ENCODE peak calls at places on chromosomes 2 and 18, in eight cellular contexts. V is astrocyte; F is cardiac muscle cell; Q is AG09309; S is adrenal gland; L is AG04449; G is endothelial cell of umbilical vein; M is CD8-positive, alpha-beta T cell. C is an unnamed sample.

GRCh38 chr18:27996792-27997191 is 180.1 kb downstream of the CDH2 start:
- DNase-seq in V (peak), F (peak), Q (no peak), S (no peak), L (no peak), G (peak), M (no peak), C (peak)

GRCh38 chr2:152336103-152336853 is 1.3 kb downstream of the FMNL2 start:
- DNase-seq in V (peak), F (peak), Q (no peak), S (peak), L (no peak), G (peak), M (no peak), C (no peak)

GRCh38 chr2:64601027-64601767 is 52.5 kb downstream of the SERTAD2 start:
- DNase-seq in V (no peak), F (no peak), Q (no peak), S (no peak), L (no peak), G (no peak), M (no peak), C (no peak)

GRCh38 chr2:191566347-191566746 is 111.6 kb upstream of the NABP1 start:
- DNase-seq in V (peak), F (peak), Q (no peak), S (peak), L (no peak), G (peak), M (peak), C (no peak)

GRCh38 chr18:11004294-11004693 is 145.1 kb downstream of the PIEZO2 start:
- DNase-seq in V (no peak), F (peak), Q (no peak), S (no peak), L (no peak), G (no peak), M (no peak), C (no peak)

GRCh38 chr18:80202264-80202998 is 44.9 kb downstream of the PARD6G start:
- DNase-seq in V (no peak), F (no peak), Q (no peak), S (no peak), L (no peak), G (no peak), M (no peak), C (no peak)

GRCh38 chr2:67997528-67998267 is 65.1 kb downstream of the C1D start:
- DNase-seq in V (peak), F (no peak), Q (peak), S (no peak), L (no peak), G (peak), M (no peak), C (peak)

GRCh38 chr2:40101076-40101688 is 322.1 kb upstream of the THUMPD2 start:
- DNase-seq in V (peak), F (peak), Q (no peak), S (no peak), L (peak), G (no peak), M (no peak), C (no peak)

GRCh38 chr2:106076941-106077340 is 117.2 kb downstream of the UXS1 start:
- DNase-seq in V (no peak), F (no peak), Q (no peak), S (no peak), L (no peak), G (no peak), M (no peak), C (no peak)

GRCh38 chr2:86256982-86257381 is 57.7 kb downstream of the MRPL35 start:
- DNase-seq in V (no peak), F (no peak), Q (no peak), S (no peak), L (no peak), G (no peak), M (no peak), C (no peak)

GRCh38 chr18:38241736-38242135 is 676.1 kb upstream of the CELF4 start:
- DNase-seq in V (peak), F (no peak), Q (no peak), S (no peak), L (no peak), G (no peak), M (no peak), C (peak)

GRCh38 chr2:74502147-74502719 is 2.8 kb upstream of the LBX2 start:
- DNase-seq in V (no peak), F (no peak), Q (no peak), S (no peak), L (no peak), G (no peak), M (no peak), C (no peak)

GRCh38 chr2:115165529-115166109 is 723.2 kb downstream of the DPP10 start:
- DNase-seq in V (peak), F (peak), Q (no peak), S (peak), L (no peak), G (peak), M (no peak), C (no peak)

GRCh38 chr18:45009766-45010165 is 329.1 kb downstream of the SETBP1 start:
- DNase-seq in V (no peak), F (no peak), Q (no peak), S (no peak), L (no peak), G (no peak), M (no peak), C (no peak)

GRCh38 chr18:26312196-26312595 is 86.0 kb downstream of the TAF4B start:
- DNase-seq in V (no peak), F (no peak), Q (no peak), S (no peak), L (no peak), G (no peak), M (no peak), C (no peak)

GRCh38 chr2:154898269-154898668 is 199.8 kb downstream of the KCNJ3 start:
- DNase-seq in V (no peak), F (no peak), Q (no peak), S (no peak), L (no peak), G (no peak), M (no peak), C (no peak)

GRCh38 chr2:144115892-144116291 is 404.0 kb downstream of the ZEB2 start:
- DNase-seq in V (no peak), F (no peak), Q (no peak), S (no peak), L (no peak), G (no peak), M (no peak), C (no peak)

GRCh38 chr2:205682239-205683021 is at the start of gene NRP2:
- DNase-seq in V (peak), F (peak), Q (no peak), S (peak), L (no peak), G (peak), M (no peak), C (no peak)

GRCh38 chr2:162480067-162480466 is 136.1 kb downstream of the GCA start:
- DNase-seq in V (peak), F (no peak), Q (no peak), S (no peak), L (no peak), G (no peak), M (no peak), C (no peak)

GRCh38 chr2:223477318-223477717 is 124.8 kb downstream of the SCG2 start:
- DNase-seq in V (no peak), F (no peak), Q (no peak), S (no peak), L (no peak), G (no peak), M (no peak), C (no peak)

GRCh38 chr18:26342646-26343045 is 116.4 kb downstream of the TAF4B start:
- DNase-seq in V (no peak), F (no peak), Q (no peak), S (no peak), L (no peak), G (no peak), M (no peak), C (no peak)

GRCh38 chr2:127566576-127566975 is 31.1 kb downstream of the MYO7B start:
- DNase-seq in V (no peak), F (no peak), Q (no peak), S (no peak), L (no peak), G (no peak), M (no peak), C (no peak)

GRCh38 chr2:53994735-53995538 is 24.1 kb upstream of the PSME4 start:
- DNase-seq in V (no peak), F (no peak), Q (no peak), S (no peak), L (no peak), G (no peak), M (no peak), C (no peak)

GRCh38 chr2:230130668-230131364 is 62.1 kb upstream of the SLC16A14 start:
- DNase-seq in V (peak), F (peak), Q (peak), S (peak), L (no peak), G (peak), M (no peak), C (peak)

GRCh38 chr2:149225446-149225845 is 104.9 kb upstream of the LYPD6 start:
- DNase-seq in V (no peak), F (no peak), Q (no peak), S (no peak), L (no peak), G (no peak), M (no peak), C (no peak)

GRCh38 chr2:188623995-188624643 is 332.4 kb downstream of the GULP1 start:
- DNase-seq in V (peak), F (peak), Q (no peak), S (no peak), L (no peak), G (no peak), M (no peak), C (no peak)

GRCh38 chr18:65435529-65435928 is 315.3 kb upstream of the CDH7 start:
- DNase-seq in V (no peak), F (no peak), Q (no peak), S (no peak), L (no peak), G (no peak), M (no peak), C (no peak)

GRCh38 chr2:239331560-239331959 is 69.3 kb downstream of the HDAC4 start:
- DNase-seq in V (no peak), F (no peak), Q (no peak), S (peak), L (no peak), G (no peak), M (no peak), C (no peak)

GRCh38 chr2:199738723-199739412 is 112.1 kb downstream of the FTCDNL1 start:
- DNase-seq in V (no peak), F (peak), Q (peak), S (no peak), L (peak), G (no peak), M (no peak), C (peak)

GRCh38 chr2:187581125-187581896 is 27.1 kb upstream of the TFPI start:
- DNase-seq in V (peak), F (peak), Q (no peak), S (no peak), L (no peak), G (peak), M (no peak), C (no peak)

GRCh38 chr18:45166341-45167108 is 448.8 kb upstream of the SLC14A2 start:
- DNase-seq in V (peak), F (peak), Q (peak), S (no peak), L (peak), G (no peak), M (no peak), C (no peak)

GRCh38 chr2:206915136-206915535 is 24.2 kb upstream of the CPO start:
- DNase-seq in V (peak), F (peak), Q (peak), S (peak), L (peak), G (peak), M (no peak), C (peak)

GRCh38 chr2:48227617-48228344 is 302.2 kb upstream of the STON1 start:
- DNase-seq in V (no peak), F (no peak), Q (no peak), S (no peak), L (no peak), G (no peak), M (no peak), C (no peak)

DNA sequence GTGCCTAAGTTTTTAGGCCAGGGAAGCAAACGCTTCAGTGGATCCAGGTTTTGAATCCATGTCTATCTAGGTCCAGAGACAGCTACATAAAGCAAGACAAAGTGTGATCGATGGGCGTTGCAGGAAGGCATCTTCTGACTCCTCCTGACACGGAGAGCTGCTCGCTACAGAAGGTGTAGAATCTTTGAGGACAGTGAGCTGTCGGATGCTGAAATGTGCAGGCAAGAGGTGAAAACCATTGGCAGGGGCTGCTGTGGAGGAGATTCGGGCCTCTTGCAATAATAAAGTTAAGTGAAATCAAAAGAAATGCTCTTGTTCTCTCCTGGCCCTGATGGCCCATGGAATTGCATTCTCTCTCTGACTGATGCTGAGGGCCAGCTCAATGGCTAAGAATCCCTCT is 336.2 kb downstream of the CYRIA start:
- DNase-seq in V (no peak), F (no peak), Q (no peak), S (no peak), L (no peak), G (no peak), M (no peak), C (no peak)
- H3K4me3 ChIP-seq in V (no peak), F (no peak), Q (no peak), S (no peak), L (no peak), G (no peak), M (no peak), C (no peak)

DNA sequence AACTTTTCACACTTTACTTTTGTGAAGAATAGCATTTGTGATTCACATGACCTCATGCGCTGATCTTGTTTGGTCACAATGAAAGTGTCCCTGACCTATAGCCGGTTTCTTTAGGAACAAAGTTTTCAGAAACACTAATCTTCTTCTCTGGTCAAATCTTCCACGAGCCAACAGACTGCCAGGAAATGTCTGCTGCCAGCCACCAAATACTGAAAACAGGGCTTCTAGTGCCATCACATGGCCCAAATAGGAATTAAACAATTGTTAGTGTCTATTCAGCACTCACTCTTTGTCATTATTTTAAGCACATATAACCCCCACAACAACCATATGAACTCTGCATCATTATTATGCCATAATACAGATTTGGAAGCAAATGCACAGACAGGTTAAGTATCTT is 286.5 kb upstream of the SYT4 start:
- DNase-seq in V (peak), F (peak), Q (peak), S (peak), L (no peak), G (peak), M (no peak), C (peak)
- TF ChIP-seq CTCF in V (peak), F (peak), Q (peak), S (peak), L (peak), G (no peak), M (no peak), C (peak)

GRCh38 chr2:20451346-20451745 is 4.5 kb downstream of the RHOB start:
- DNase-seq in V (peak), F (peak), Q (no peak), S (no peak), L (no peak), G (peak), M (no peak), C (no peak)
- H3K4me3 ChIP-seq in V (no peak), F (no peak), Q (no peak), S (no peak), L (no peak), G (no peak), M (no peak), C (no peak)

GRCh38 chr18:75962177-75962576 is 532.9 kb downstream of the ZNF516 start:
- DNase-seq in V (no peak), F (no peak), Q (no peak), S (no peak), L (no peak), G (no peak), M (no peak), C (no peak)

GRCh38 chr18:75959150-75959549 is 531.6 kb upstream of the SMIM21 start:
- DNase-seq in V (no peak), F (no peak), Q (no peak), S (no peak), L (no peak), G (no peak), M (no peak), C (no peak)

GRCh38 chr18:75958683-75959082 is 531.2 kb upstream of the SMIM21 start:
- DNase-seq in V (no peak), F (no peak), Q (no peak), S (no peak), L (no peak), G (no peak), M (no peak), C (no peak)
- TF ChIP-seq CTCF in V (no peak), F (no peak), Q (no peak), S (no peak), L (no peak), G (no peak), M (no peak), C (peak)

GRCh38 chr2:102788880-102789250 is 27.0 kb downstream of the TMEM182 start:
- DNase-seq in V (no peak), F (no peak), Q (no peak), S (no peak), L (no peak), G (no peak), M (no peak), C (no peak)
- H3K4me3 ChIP-seq in V (no peak), F (no peak), Q (no peak), S (no peak), L (no peak), G (no peak), M (no peak), C (no peak)

GRCh38 chr18:3499498-3499897 is 49.5 kb downstream of the TGIF1 start:
- DNase-seq in V (no peak), F (peak), Q (no peak), S (no peak), L (no peak), G (no peak), M (no peak), C (no peak)
- TF ChIP-seq CTCF in V (no peak), F (no peak), Q (no peak), S (no peak), L (no peak), G (no peak), M (no peak), C (no peak)

GRCh38 chr2:66582975-66583842 is 148.3 kb downstream of the MEIS1 start:
- DNase-seq in V (no peak), F (no peak), Q (no peak), S (no peak), L (no peak), G (no peak), M (no peak), C (no peak)
- H3K4me3 ChIP-seq in V (no peak), F (no peak), Q (no peak), S (peak), L (no peak), G (no peak), M (no peak), C (no peak)

GRCh38 chr18:60067426-60068210 is 167.8 kb downstream of the PMAIP1 start:
- DNase-seq in V (no peak), F (no peak), Q (no peak), S (no peak), L (no peak), G (no peak), M (no peak), C (no peak)

GRCh38 chr18:60070631-60071030 is 170.8 kb downstream of the PMAIP1 start:
- DNase-seq in V (peak), F (no peak), Q (no peak), S (no peak), L (no peak), G (no peak), M (no peak), C (no peak)

GRCh38 chr18:60064271-60064670 is 164.5 kb downstream of the PMAIP1 start:
- DNase-seq in V (peak), F (no peak), Q (no peak), S (no peak), L (no peak), G (no peak), M (no peak), C (peak)

GRCh38 chr18:60066576-60066975 is 166.8 kb downstream of the PMAIP1 start:
- DNase-seq in V (no peak), F (no peak), Q (no peak), S (no peak), L (no peak), G (no peak), M (no peak), C (no peak)

DNA sequence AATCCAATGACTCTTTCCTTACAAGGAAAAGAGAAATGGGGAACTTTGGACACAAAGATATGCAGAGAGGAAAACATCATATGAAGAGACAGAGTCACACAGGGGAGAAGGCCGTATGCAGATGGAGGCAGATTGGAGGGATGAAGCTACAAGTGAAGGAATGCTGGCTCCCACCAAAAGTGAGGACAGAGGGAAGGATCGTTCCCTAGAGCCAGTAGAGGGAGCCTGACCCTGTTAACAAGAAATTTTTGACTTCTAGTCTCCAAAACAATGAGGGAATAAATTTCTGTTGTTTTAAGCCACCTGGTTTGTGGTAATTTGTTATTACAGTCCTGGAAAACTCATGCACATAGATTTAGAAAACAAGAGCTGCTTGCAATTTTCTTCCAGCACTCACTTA is 169.3 kb downstream of the PMAIP1 start:
- DNase-seq in V (no peak), F (no peak), Q (no peak), S (no peak), L (no peak), G (no peak), M (no peak), C (no peak)
- TF ChIP-seq CTCF in V (no peak), F (peak), Q (no peak), S (no peak), L (no peak), G (no peak), M (no peak), C (peak)

C was measured in epithelial cell of proximal tubule.